ENCODE peak calls at places on chromosome 14, in six cellular contexts. L, Y, G, C, J and X are unnamed samples.

GRCh38 chr14:92951912-92952471 is 29.0 kb downstream of the CHGA start:
- DNase-seq in L (peak), Y (peak), G (peak), C (peak), J (peak), X (peak)

GRCh38 chr14:67766035-67766680 is 50.2 kb downstream of the ZFYVE26 start:
- DNase-seq in L (no peak), Y (peak), G (no peak), C (no peak), J (no peak), X (no peak)

GRCh38 chr14:52315355-52315718 is 1.2 kb downstream of the PTGER2 start:
- DNase-seq in L (no peak), Y (no peak), G (no peak), C (no peak), J (no peak), X (no peak)

GRCh38 chr14:77923131-77923933 is 123.4 kb downstream of the ADCK1 start:
- DNase-seq in L (no peak), Y (no peak), G (no peak), C (no peak), J (no peak), X (no peak)

GRCh38 chr14:39217214-39217879 is 16.4 kb upstream of the MIA2 start:
- DNase-seq in L (no peak), Y (no peak), G (peak), C (no peak), J (no peak), X (peak)

GRCh38 chr14:98069712-98070133 is 1202.3 kb downstream of the BCL11B start:
- DNase-seq in L (no peak), Y (no peak), G (peak), C (peak), J (peak), X (peak)

GRCh38 chr14:102508774-102509743 is 517 bp downstream of the ANKRD9 start:
- DNase-seq in L (peak), Y (no peak), G (peak), C (peak), J (peak), X (peak)

GRCh38 chr14:51677276-51677675 is 25.6 kb downstream of the FRMD6 start:
- DNase-seq in L (no peak), Y (no peak), G (peak), C (no peak), J (peak), X (no peak)

GRCh38 chr14:105123981-105124836 is 44.4 kb downstream of the JAG2 start:
- DNase-seq in L (no peak), Y (no peak), G (no peak), C (no peak), J (no peak), X (no peak)

GRCh38 chr14:85565862-85566296 is 35.9 kb downstream of the FLRT2 start:
- DNase-seq in L (no peak), Y (no peak), G (peak), C (no peak), J (peak), X (peak)

GRCh38 chr14:85415015-85415712 is 114.8 kb upstream of the FLRT2 start:
- DNase-seq in L (no peak), Y (no peak), G (peak), C (peak), J (peak), X (peak)

GRCh38 chr14:53412819-53413664 is 259.9 kb upstream of the DDHD1 start:
- DNase-seq in L (no peak), Y (peak), G (peak), C (no peak), J (no peak), X (peak)

GRCh38 chr14:77219591-77219990 is 38.0 kb downstream of the TMEM63C start:
- DNase-seq in L (peak), Y (no peak), G (no peak), C (no peak), J (no peak), X (no peak)

GRCh38 chr14:93522221-93522620 is 91.5 kb downstream of the UNC79 start:
- DNase-seq in L (no peak), Y (no peak), G (no peak), C (no peak), J (peak), X (no peak)

GRCh38 chr14:103140316-103141109 is 17.3 kb downstream of the TNFAIP2 start:
- DNase-seq in L (no peak), Y (peak), G (peak), C (no peak), J (no peak), X (peak)

GRCh38 chr14:35223927-35224326 is 68.3 kb upstream of the PSMA6 start:
- DNase-seq in L (no peak), Y (no peak), G (no peak), C (no peak), J (peak), X (no peak)

GRCh38 chr14:62768753-62769152 is 276.5 kb downstream of the KCNH5 start:
- DNase-seq in L (no peak), Y (no peak), G (no peak), C (no peak), J (no peak), X (no peak)

GRCh38 chr14:104177411-104177810 is 39.0 kb downstream of the KIF26A start:
- DNase-seq in L (no peak), Y (no peak), G (no peak), C (no peak), J (no peak), X (no peak)

GRCh38 chr14:49550284-49551184 is 35.6 kb downstream of the RPS29 start:
- DNase-seq in L (no peak), Y (peak), G (peak), C (no peak), J (peak), X (peak)

GRCh38 chr14:53696217-53696965 is 260.2 kb downstream of the BMP4 start:
- DNase-seq in L (no peak), Y (no peak), G (peak), C (peak), J (no peak), X (peak)

GRCh38 chr14:104317500-104317805 is 179.1 kb downstream of the KIF26A start:
- DNase-seq in L (no peak), Y (no peak), G (no peak), C (no peak), J (no peak), X (no peak)

GRCh38 chr14:31405599-31406251 is 14.6 kb downstream of the HEATR5A start:
- DNase-seq in L (no peak), Y (no peak), G (no peak), C (peak), J (no peak), X (no peak)

GRCh38 chr14:61065671-61066070 is 84.6 kb downstream of the SLC38A6 start:
- DNase-seq in L (no peak), Y (no peak), G (no peak), C (no peak), J (no peak), X (no peak)

DNA sequence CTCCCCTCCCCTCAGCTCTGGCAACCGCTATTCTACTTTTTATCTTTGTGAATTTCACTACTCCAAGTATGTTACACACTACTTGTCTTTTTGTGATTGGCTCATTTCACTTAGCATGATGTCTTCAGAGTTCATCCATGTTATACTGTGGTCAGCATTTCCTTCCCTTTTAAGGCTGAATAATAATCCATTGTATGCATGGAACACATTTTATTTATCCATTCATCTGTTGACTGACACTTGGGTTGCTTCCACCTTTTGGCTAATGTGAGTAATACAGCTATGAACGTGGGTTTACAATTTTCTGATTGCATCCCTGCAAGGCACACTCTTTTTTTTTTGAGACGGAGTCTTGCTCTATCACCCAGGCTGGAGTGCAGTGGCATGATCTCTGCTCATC is 53.0 kb upstream of the FUT8 start:
- DNase-seq in L (no peak), Y (peak), G (peak), C (no peak), J (peak), X (peak)
- TF ChIP-seq CTCF in L (no peak), Y (peak), G (no peak), C (no peak), J (no peak), X (peak)

GRCh38 chr14:91264151-91265150 is 19.9 kb upstream of the GPR68 start:
- DNase-seq in L (peak), Y (no peak), G (no peak), C (peak), J (no peak), X (no peak)
- H3K4me3 ChIP-seq in L (peak), Y (no peak), G (peak), C (no peak), J (peak), X (peak)

GRCh38 chr14:21910260-21910659 is 236.6 kb upstream of the OR4E1 start:
- DNase-seq in L (no peak), Y (no peak), G (no peak), C (no peak), J (no peak), X (no peak)

GRCh38 chr14:21911877-21912276 is 238.3 kb upstream of the OR4E1 start:
- DNase-seq in L (no peak), Y (no peak), G (no peak), C (no peak), J (no peak), X (no peak)

GRCh38 chr14:21915814-21916213 is 242.2 kb upstream of the OR4E1 start:
- DNase-seq in L (no peak), Y (no peak), G (peak), C (peak), J (no peak), X (peak)

GRCh38 chr14:21917699-21918436 is 244.2 kb upstream of the OR4E1 start:
- DNase-seq in L (no peak), Y (peak), G (peak), C (peak), J (peak), X (peak)

DNA sequence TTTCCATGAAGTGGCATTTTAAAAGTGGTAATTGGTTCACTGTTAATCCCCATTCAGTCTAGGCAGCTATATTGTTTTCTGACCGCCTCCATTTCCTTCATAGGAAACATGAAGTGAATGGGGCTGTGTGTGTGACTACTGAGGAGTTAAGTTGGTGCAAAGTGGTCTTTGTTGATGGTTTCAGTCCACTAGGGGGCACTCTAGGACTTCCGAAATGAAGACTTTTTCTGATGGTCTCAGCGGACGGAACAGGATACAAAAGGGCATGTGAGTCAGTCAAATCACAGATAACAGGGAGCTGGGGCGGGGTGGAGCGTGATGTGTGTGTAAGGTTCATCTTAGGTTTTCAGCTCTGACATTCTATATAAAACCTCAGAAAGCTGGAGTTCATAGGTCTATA is 240.1 kb upstream of the OR4E1 start:
- DNase-seq in L (no peak), Y (peak), G (peak), C (peak), J (peak), X (peak)
- TF ChIP-seq CTCF in L (peak), Y (peak), G (peak), C (peak), J (peak), X (peak)

GRCh38 chr14:55123101-55123500 is 6.0 kb upstream of the LGALS3 start:
- DNase-seq in L (no peak), Y (no peak), G (peak), C (peak), J (peak), X (peak)
- H3K4me3 ChIP-seq in L (no peak), Y (no peak), G (no peak), C (no peak), J (no peak), X (no peak)

GRCh38 chr14:99990268-99991170 is 74.7 kb upstream of the EVL start:
- DNase-seq in L (no peak), Y (no peak), G (peak), C (no peak), J (no peak), X (no peak)

GRCh38 chr14:99996951-99997571 is 68.2 kb upstream of the EVL start:
- DNase-seq in L (no peak), Y (no peak), G (peak), C (no peak), J (peak), X (peak)

GRCh38 chr14:99991306-99991705 is 73.9 kb upstream of the EVL start:
- DNase-seq in L (no peak), Y (no peak), G (peak), C (no peak), J (no peak), X (no peak)

GRCh38 chr14:99995700-99996356 is 69.4 kb upstream of the EVL start:
- DNase-seq in L (no peak), Y (peak), G (peak), C (peak), J (peak), X (peak)
- TF ChIP-seq CTCF in L (peak), Y (peak), G (peak), C (peak), J (peak), X (peak)

DNA sequence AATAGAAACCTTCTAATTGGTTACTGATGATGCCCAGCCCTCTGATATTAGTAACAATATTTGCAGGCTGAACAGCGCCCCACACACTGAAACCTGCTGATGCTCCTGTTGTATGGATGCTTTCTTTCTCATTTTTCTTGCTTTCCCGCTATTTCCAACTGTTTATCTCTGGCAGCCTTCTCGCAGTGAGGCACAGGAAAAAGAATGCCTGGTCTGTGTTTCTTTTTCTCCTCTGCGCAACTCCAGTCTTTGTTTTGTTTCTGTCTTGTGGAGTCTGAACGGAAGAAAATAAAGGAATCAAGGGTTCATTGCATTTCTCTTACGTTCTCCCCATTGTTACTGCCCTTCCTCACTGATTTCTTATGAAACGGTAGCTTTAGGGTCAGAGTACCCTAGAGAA is 451.2 kb downstream of the EGLN3 start:
- DNase-seq in L (no peak), Y (no peak), G (peak), C (no peak), J (no peak), X (no peak)
- H3K4me3 ChIP-seq in L (no peak), Y (no peak), G (no peak), C (no peak), J (no peak), X (no peak)

DNA sequence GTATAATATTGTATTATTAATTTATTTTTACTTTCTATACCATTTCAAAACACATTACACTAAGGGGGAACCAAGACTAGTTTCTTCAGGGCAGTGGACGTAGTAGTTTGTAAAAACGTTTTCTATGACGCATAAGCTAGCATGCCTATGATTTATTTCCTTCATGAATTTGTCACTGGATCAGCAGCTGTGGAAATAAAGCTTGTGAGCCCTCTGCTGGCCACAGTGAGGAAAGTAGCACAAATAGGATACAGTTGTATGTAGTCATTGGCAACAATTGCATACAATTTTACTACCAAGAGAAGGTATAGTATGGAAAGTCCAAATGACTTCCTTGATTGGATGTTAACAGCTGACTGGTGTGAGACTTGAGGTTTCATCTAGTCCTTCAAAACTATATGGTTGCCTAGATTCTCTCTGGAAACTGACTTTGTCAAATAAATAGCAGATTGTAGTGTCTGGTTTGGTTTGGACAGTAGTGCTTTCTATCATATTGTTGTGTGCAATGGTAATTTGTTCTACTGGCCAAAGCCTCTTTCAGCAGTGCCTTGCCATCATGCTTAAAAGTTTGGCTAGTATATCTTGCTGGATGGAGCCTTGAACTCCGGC is 24.3 kb upstream of the PLEKHD1 start:
- DNase-seq in L (no peak), Y (peak), G (peak), C (peak), J (peak), X (peak)
- TF ChIP-seq CTCF in L (peak), Y (peak), G (peak), C (peak), J (peak), X (peak)

DNA sequence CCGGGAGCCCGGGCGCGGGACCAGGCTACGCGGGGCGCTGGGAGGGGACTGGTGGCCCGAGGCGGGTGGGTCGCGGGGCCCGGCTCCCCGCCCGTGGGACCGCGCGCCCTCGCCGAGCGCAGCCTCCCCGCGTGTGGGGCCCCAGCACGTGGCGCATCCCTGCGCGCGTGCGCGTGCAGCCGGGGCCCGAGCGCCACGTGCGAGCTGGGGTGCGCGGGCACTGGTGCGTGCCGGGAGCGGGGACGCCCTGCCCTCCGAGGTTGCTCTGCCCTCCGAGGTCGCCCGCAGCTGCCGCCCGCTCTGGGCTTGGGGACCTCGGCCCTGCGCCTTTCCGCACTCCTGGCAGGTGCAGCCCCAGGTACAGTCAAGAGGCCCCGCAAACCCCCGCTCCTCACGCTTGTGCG is 365 bp upstream of the CCDC88C start:
- DNase-seq in L (peak), Y (peak), G (no peak), C (peak), J (no peak), X (peak)
- H3K4me3 ChIP-seq in L (peak), Y (peak), G (peak), C (peak), J (no peak), X (peak)

GRCh38 chr14:37669242-37669641 is 73.8 kb downstream of the TTC6 start:
- DNase-seq in L (no peak), Y (no peak), G (no peak), C (no peak), J (no peak), X (no peak)
- TF ChIP-seq CTCF in L (no peak), Y (no peak), G (no peak), C (no peak), J (no peak), X (no peak)

DNA sequence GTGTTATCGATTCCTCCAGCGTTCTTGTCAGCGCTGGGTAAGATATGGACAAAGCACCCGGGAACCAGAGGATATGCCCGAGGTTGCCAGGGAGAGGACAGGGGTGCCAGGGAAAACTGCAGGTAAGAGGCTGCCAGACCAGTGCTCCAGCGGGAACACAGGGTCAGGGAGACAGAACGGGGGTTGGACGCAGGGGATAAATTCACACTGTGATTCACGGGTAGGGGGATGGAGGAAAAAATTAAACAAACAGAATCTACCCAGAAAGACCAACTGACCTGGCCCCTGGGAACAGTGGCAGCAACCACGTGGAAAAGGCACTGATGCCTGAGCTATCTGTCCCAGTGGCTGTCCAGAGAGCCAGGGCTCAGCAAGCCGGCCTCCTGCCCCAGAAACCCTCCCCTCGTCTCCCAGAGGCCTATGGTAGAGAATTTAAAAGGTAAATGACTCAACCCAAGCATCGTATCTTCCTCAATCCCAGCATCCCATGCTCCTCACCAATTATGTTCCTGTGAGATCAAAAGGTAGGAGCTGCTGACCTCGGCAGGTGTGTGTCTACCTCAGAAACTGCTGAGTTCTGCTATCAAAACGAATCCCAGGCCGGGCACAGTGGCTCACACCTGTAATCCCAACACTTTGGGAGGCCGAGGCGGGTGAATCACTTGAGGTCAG is 49.4 kb downstream of the FOXN3 start:
- DNase-seq in L (no peak), Y (no peak), G (no peak), C (no peak), J (no peak), X (no peak)
- H3K4me3 ChIP-seq in L (no peak), Y (no peak), G (no peak), C (no peak), J (no peak), X (no peak)